ENCODE peak calls at places on chromosome 22, in ten cellular contexts. One of them, this sample, is unnamed.

GRCh38 chr22:30217698-30218565 is 28.6 kb downstream of the LIF start:
- DNase-seq in DND-41: no peak
- DNase-seq in DMS153: no peak
- DNase-seq in activated naive CD8-positive, alpha-beta T cell treated with anti-CD3 and anti-CD28 coated beads for 36 hours: no peak
- DNase-seq in COLO829: no peak
- DNase-seq in T-cell: no peak
- DNase-seq in activated CD8-positive, alpha-beta memory T cell treated with anti-CD3 and anti-CD28 coated beads, Interleukin-2, amount 50 U/mL, for 48 hours: no peak
- DNase-seq in fibroblast of gingiva: peak; percentile 68
- DNase-seq in BE2C: no peak
- DNase-seq in OCI-LY7: no peak
- DNase-seq in this sample: no peak

GRCh38 chr22:20777420-20778177 is 3.7 kb downstream of the SERPIND1 start:
- DNase-seq in DND-41: no peak
- DNase-seq in DMS153: peak; percentile 95
- DNase-seq in activated naive CD8-positive, alpha-beta T cell treated with anti-CD3 and anti-CD28 coated beads for 36 hours: no peak
- DNase-seq in COLO829: no peak
- DNase-seq in T-cell: no peak
- DNase-seq in activated CD8-positive, alpha-beta memory T cell treated with anti-CD3 and anti-CD28 coated beads, Interleukin-2, amount 50 U/mL, for 48 hours: no peak
- DNase-seq in fibroblast of gingiva: peak; percentile 72
- DNase-seq in BE2C: no peak
- DNase-seq in OCI-LY7: no peak
- DNase-seq in this sample: no peak

GRCh38 chr22:23106906-23107367 is 34.9 kb downstream of the RSPH14 start:
- DNase-seq in DND-41: no peak
- DNase-seq in DMS153: peak; percentile 10
- DNase-seq in activated naive CD8-positive, alpha-beta T cell treated with anti-CD3 and anti-CD28 coated beads for 36 hours: no peak
- DNase-seq in COLO829: no peak
- DNase-seq in T-cell: no peak
- DNase-seq in activated CD8-positive, alpha-beta memory T cell treated with anti-CD3 and anti-CD28 coated beads, Interleukin-2, amount 50 U/mL, for 48 hours: no peak
- DNase-seq in fibroblast of gingiva: no peak
- DNase-seq in BE2C: no peak
- DNase-seq in OCI-LY7: no peak
- DNase-seq in this sample: no peak

GRCh38 chr22:23772315-23773246 is at the start of gene MMP11:
- DNase-seq in DND-41: peak; percentile 50
- DNase-seq in DMS153: no peak
- DNase-seq in activated naive CD8-positive, alpha-beta T cell treated with anti-CD3 and anti-CD28 coated beads for 36 hours: peak; percentile 53
- DNase-seq in COLO829: no peak
- DNase-seq in T-cell: peak; percentile 33
- DNase-seq in activated CD8-positive, alpha-beta memory T cell treated with anti-CD3 and anti-CD28 coated beads, Interleukin-2, amount 50 U/mL, for 48 hours: peak; percentile 75
- DNase-seq in fibroblast of gingiva: peak; percentile 30
- DNase-seq in BE2C: peak; percentile 79
- DNase-seq in OCI-LY7: peak; percentile 72
- DNase-seq in this sample: no peak

GRCh38 chr22:21606775-21607174 is 23.0 kb downstream of the YDJC start:
- DNase-seq in DND-41: no peak
- DNase-seq in DMS153: no peak
- DNase-seq in activated naive CD8-positive, alpha-beta T cell treated with anti-CD3 and anti-CD28 coated beads for 36 hours: no peak
- DNase-seq in COLO829: no peak
- DNase-seq in T-cell: no peak
- DNase-seq in activated CD8-positive, alpha-beta memory T cell treated with anti-CD3 and anti-CD28 coated beads, Interleukin-2, amount 50 U/mL, for 48 hours: no peak
- DNase-seq in fibroblast of gingiva: no peak
- DNase-seq in BE2C: no peak
- DNase-seq in OCI-LY7: no peak
- DNase-seq in this sample: no peak

GRCh38 chr22:40609216-40609615 is 27.3 kb downstream of the MRTFA start:
- DNase-seq in DND-41: no peak
- DNase-seq in DMS153: no peak
- DNase-seq in activated naive CD8-positive, alpha-beta T cell treated with anti-CD3 and anti-CD28 coated beads for 36 hours: no peak
- DNase-seq in COLO829: no peak
- DNase-seq in T-cell: no peak
- DNase-seq in activated CD8-positive, alpha-beta memory T cell treated with anti-CD3 and anti-CD28 coated beads, Interleukin-2, amount 50 U/mL, for 48 hours: no peak
- DNase-seq in fibroblast of gingiva: no peak
- DNase-seq in BE2C: no peak
- DNase-seq in OCI-LY7: no peak
- DNase-seq in this sample: no peak

GRCh38 chr22:30201970-30202369 is 44.6 kb downstream of the LIF start:
- DNase-seq in DND-41: no peak
- DNase-seq in DMS153: no peak
- DNase-seq in activated naive CD8-positive, alpha-beta T cell treated with anti-CD3 and anti-CD28 coated beads for 36 hours: no peak
- DNase-seq in COLO829: no peak
- DNase-seq in T-cell: no peak
- DNase-seq in activated CD8-positive, alpha-beta memory T cell treated with anti-CD3 and anti-CD28 coated beads, Interleukin-2, amount 50 U/mL, for 48 hours: no peak
- DNase-seq in fibroblast of gingiva: peak; percentile 53
- DNase-seq in BE2C: no peak
- DNase-seq in OCI-LY7: no peak
- DNase-seq in this sample: no peak

GRCh38 chr22:45638834-45639746 is 32.5 kb upstream of the ATXN10 start:
- DNase-seq in DND-41: no peak
- DNase-seq in DMS153: peak; percentile 67
- DNase-seq in activated naive CD8-positive, alpha-beta T cell treated with anti-CD3 and anti-CD28 coated beads for 36 hours: peak; percentile 21
- DNase-seq in COLO829: no peak
- DNase-seq in T-cell: no peak
- DNase-seq in activated CD8-positive, alpha-beta memory T cell treated with anti-CD3 and anti-CD28 coated beads, Interleukin-2, amount 50 U/mL, for 48 hours: no peak
- DNase-seq in fibroblast of gingiva: peak; percentile 45
- DNase-seq in BE2C: no peak
- DNase-seq in OCI-LY7: no peak
- DNase-seq in this sample: no peak

GRCh38 chr22:50102946-50103345 is 13.1 kb downstream of the MOV10L1 start:
- DNase-seq in DND-41: no peak
- DNase-seq in DMS153: peak; percentile 44
- DNase-seq in activated naive CD8-positive, alpha-beta T cell treated with anti-CD3 and anti-CD28 coated beads for 36 hours: no peak
- DNase-seq in COLO829: peak; percentile 43
- DNase-seq in T-cell: no peak
- DNase-seq in activated CD8-positive, alpha-beta memory T cell treated with anti-CD3 and anti-CD28 coated beads, Interleukin-2, amount 50 U/mL, for 48 hours: no peak
- DNase-seq in fibroblast of gingiva: no peak
- DNase-seq in BE2C: no peak
- DNase-seq in OCI-LY7: peak; percentile 60
- DNase-seq in this sample: no peak

GRCh38 chr22:37258810-37259472 is 14.9 kb upstream of the RAC2 start:
- DNase-seq in DND-41: no peak
- DNase-seq in DMS153: no peak
- DNase-seq in activated naive CD8-positive, alpha-beta T cell treated with anti-CD3 and anti-CD28 coated beads for 36 hours: no peak
- DNase-seq in COLO829: no peak
- DNase-seq in T-cell: no peak
- DNase-seq in activated CD8-positive, alpha-beta memory T cell treated with anti-CD3 and anti-CD28 coated beads, Interleukin-2, amount 50 U/mL, for 48 hours: peak; percentile 49
- DNase-seq in fibroblast of gingiva: no peak
- DNase-seq in BE2C: no peak
- DNase-seq in OCI-LY7: no peak
- DNase-seq in this sample: no peak

GRCh38 chr22:23622634-23623033 is 9.5 kb downstream of the DRICH1 start:
- DNase-seq in DND-41: no peak
- DNase-seq in DMS153: no peak
- DNase-seq in activated naive CD8-positive, alpha-beta T cell treated with anti-CD3 and anti-CD28 coated beads for 36 hours: no peak
- DNase-seq in COLO829: no peak
- DNase-seq in T-cell: no peak
- DNase-seq in activated CD8-positive, alpha-beta memory T cell treated with anti-CD3 and anti-CD28 coated beads, Interleukin-2, amount 50 U/mL, for 48 hours: no peak
- DNase-seq in fibroblast of gingiva: no peak
- DNase-seq in BE2C: no peak
- DNase-seq in OCI-LY7: no peak
- DNase-seq in this sample: no peak

GRCh38 chr22:17823226-17823625 is 49.0 kb upstream of the BID start:
- DNase-seq in DND-41: no peak
- DNase-seq in DMS153: no peak
- DNase-seq in activated naive CD8-positive, alpha-beta T cell treated with anti-CD3 and anti-CD28 coated beads for 36 hours: no peak
- DNase-seq in COLO829: no peak
- DNase-seq in T-cell: no peak
- DNase-seq in activated CD8-positive, alpha-beta memory T cell treated with anti-CD3 and anti-CD28 coated beads, Interleukin-2, amount 50 U/mL, for 48 hours: no peak
- DNase-seq in fibroblast of gingiva: no peak
- DNase-seq in BE2C: no peak
- DNase-seq in OCI-LY7: no peak
- DNase-seq in this sample: no peak

GRCh38 chr22:38124236-38124974 is 13.9 kb upstream of the BAIAP2L2 start:
- DNase-seq in DND-41: peak; percentile 66
- DNase-seq in DMS153: no peak
- DNase-seq in activated naive CD8-positive, alpha-beta T cell treated with anti-CD3 and anti-CD28 coated beads for 36 hours: no peak
- DNase-seq in COLO829: no peak
- DNase-seq in T-cell: no peak
- DNase-seq in activated CD8-positive, alpha-beta memory T cell treated with anti-CD3 and anti-CD28 coated beads, Interleukin-2, amount 50 U/mL, for 48 hours: no peak
- DNase-seq in fibroblast of gingiva: no peak
- DNase-seq in BE2C: no peak
- DNase-seq in OCI-LY7: no peak
- DNase-seq in this sample: peak; percentile 9

GRCh38 chr22:47574551-47574950 is 812.1 kb downstream of the TBC1D22A start:
- DNase-seq in DND-41: no peak
- DNase-seq in DMS153: no peak
- DNase-seq in activated naive CD8-positive, alpha-beta T cell treated with anti-CD3 and anti-CD28 coated beads for 36 hours: no peak
- DNase-seq in COLO829: no peak
- DNase-seq in T-cell: no peak
- DNase-seq in activated CD8-positive, alpha-beta memory T cell treated with anti-CD3 and anti-CD28 coated beads, Interleukin-2, amount 50 U/mL, for 48 hours: peak; percentile 8
- DNase-seq in fibroblast of gingiva: no peak
- DNase-seq in BE2C: no peak
- DNase-seq in OCI-LY7: no peak
- DNase-seq in this sample: no peak

GRCh38 chr22:49789289-49790141 is 38.2 kb downstream of the BRD1 start:
- DNase-seq in DND-41: peak; percentile 20
- DNase-seq in DMS153: no peak
- DNase-seq in activated naive CD8-positive, alpha-beta T cell treated with anti-CD3 and anti-CD28 coated beads for 36 hours: peak; percentile 28
- DNase-seq in COLO829: no peak
- DNase-seq in T-cell: peak; percentile 36
- DNase-seq in activated CD8-positive, alpha-beta memory T cell treated with anti-CD3 and anti-CD28 coated beads, Interleukin-2, amount 50 U/mL, for 48 hours: no peak
- DNase-seq in fibroblast of gingiva: peak; percentile 55
- DNase-seq in BE2C: no peak
- DNase-seq in OCI-LY7: no peak
- DNase-seq in this sample: peak; percentile 62

GRCh38 chr22:22201185-22201924 is 43.2 kb upstream of the VPREB1 start:
- DNase-seq in DND-41: peak; percentile 84
- DNase-seq in DMS153: no peak
- DNase-seq in activated naive CD8-positive, alpha-beta T cell treated with anti-CD3 and anti-CD28 coated beads for 36 hours: peak; percentile 48
- DNase-seq in COLO829: peak; percentile 37
- DNase-seq in T-cell: peak; percentile 28
- DNase-seq in activated CD8-positive, alpha-beta memory T cell treated with anti-CD3 and anti-CD28 coated beads, Interleukin-2, amount 50 U/mL, for 48 hours: no peak
- DNase-seq in fibroblast of gingiva: peak; percentile 10
- DNase-seq in BE2C: peak; percentile 60
- DNase-seq in OCI-LY7: peak; percentile 94
- DNase-seq in this sample: peak; percentile 83

GRCh38 chr22:50674606-50675552 is 2.3 kb downstream of the SHANK3 start:
- DNase-seq in DND-41: no peak
- DNase-seq in DMS153: peak; percentile 56
- DNase-seq in activated naive CD8-positive, alpha-beta T cell treated with anti-CD3 and anti-CD28 coated beads for 36 hours: peak; percentile 26
- DNase-seq in COLO829: no peak
- DNase-seq in T-cell: peak; percentile 21
- DNase-seq in activated CD8-positive, alpha-beta memory T cell treated with anti-CD3 and anti-CD28 coated beads, Interleukin-2, amount 50 U/mL, for 48 hours: no peak
- DNase-seq in fibroblast of gingiva: no peak
- DNase-seq in BE2C: peak; percentile 50
- DNase-seq in OCI-LY7: no peak
- DNase-seq in this sample: no peak

GRCh38 chr22:50001388-50002231 is 11.0 kb downstream of the IL17REL start:
- DNase-seq in DND-41: no peak
- DNase-seq in DMS153: no peak
- DNase-seq in activated naive CD8-positive, alpha-beta T cell treated with anti-CD3 and anti-CD28 coated beads for 36 hours: no peak
- DNase-seq in COLO829: no peak
- DNase-seq in T-cell: no peak
- DNase-seq in activated CD8-positive, alpha-beta memory T cell treated with anti-CD3 and anti-CD28 coated beads, Interleukin-2, amount 50 U/mL, for 48 hours: peak; percentile 52
- DNase-seq in fibroblast of gingiva: no peak
- DNase-seq in BE2C: no peak
- DNase-seq in OCI-LY7: no peak
- DNase-seq in this sample: no peak

GRCh38 chr22:44131989-44132685 is 48.6 kb upstream of the PARVG start:
- DNase-seq in DND-41: no peak
- DNase-seq in DMS153: no peak
- DNase-seq in activated naive CD8-positive, alpha-beta T cell treated with anti-CD3 and anti-CD28 coated beads for 36 hours: no peak
- DNase-seq in COLO829: no peak
- DNase-seq in T-cell: no peak
- DNase-seq in activated CD8-positive, alpha-beta memory T cell treated with anti-CD3 and anti-CD28 coated beads, Interleukin-2, amount 50 U/mL, for 48 hours: no peak
- DNase-seq in fibroblast of gingiva: no peak
- DNase-seq in BE2C: no peak
- DNase-seq in OCI-LY7: no peak
- DNase-seq in this sample: no peak

GRCh38 chr22:35326854-35327562 is 27.3 kb downstream of the TOM1 start:
- DNase-seq in DND-41: no peak
- DNase-seq in DMS153: no peak
- DNase-seq in activated naive CD8-positive, alpha-beta T cell treated with anti-CD3 and anti-CD28 coated beads for 36 hours: no peak
- DNase-seq in COLO829: no peak
- DNase-seq in T-cell: no peak
- DNase-seq in activated CD8-positive, alpha-beta memory T cell treated with anti-CD3 and anti-CD28 coated beads, Interleukin-2, amount 50 U/mL, for 48 hours: no peak
- DNase-seq in fibroblast of gingiva: no peak
- DNase-seq in BE2C: no peak
- DNase-seq in OCI-LY7: no peak
- DNase-seq in this sample: no peak

GRCh38 chr22:24323695-24324094 is 53.1 kb downstream of the SPECC1L start:
- DNase-seq in DND-41: no peak
- DNase-seq in DMS153: no peak
- DNase-seq in activated naive CD8-positive, alpha-beta T cell treated with anti-CD3 and anti-CD28 coated beads for 36 hours: no peak
- DNase-seq in COLO829: no peak
- DNase-seq in T-cell: no peak
- DNase-seq in activated CD8-positive, alpha-beta memory T cell treated with anti-CD3 and anti-CD28 coated beads, Interleukin-2, amount 50 U/mL, for 48 hours: no peak
- DNase-seq in fibroblast of gingiva: no peak
- DNase-seq in BE2C: no peak
- DNase-seq in OCI-LY7: no peak
- DNase-seq in this sample: no peak

GRCh38 chr22:31235076-31235475 is 23.0 kb downstream of the LIMK2 start:
- DNase-seq in DND-41: no peak
- DNase-seq in DMS153: no peak
- DNase-seq in activated naive CD8-positive, alpha-beta T cell treated with anti-CD3 and anti-CD28 coated beads for 36 hours: no peak
- DNase-seq in COLO829: no peak
- DNase-seq in T-cell: no peak
- DNase-seq in activated CD8-positive, alpha-beta memory T cell treated with anti-CD3 and anti-CD28 coated beads, Interleukin-2, amount 50 U/mL, for 48 hours: no peak
- DNase-seq in fibroblast of gingiva: no peak
- DNase-seq in BE2C: no peak
- DNase-seq in OCI-LY7: no peak
- DNase-seq in this sample: no peak

GRCh38 chr22:47127441-47127871 is 365.0 kb downstream of the TBC1D22A start:
- DNase-seq in DND-41: no peak
- DNase-seq in DMS153: no peak
- DNase-seq in activated naive CD8-positive, alpha-beta T cell treated with anti-CD3 and anti-CD28 coated beads for 36 hours: no peak
- DNase-seq in COLO829: no peak
- DNase-seq in T-cell: no peak
- DNase-seq in activated CD8-positive, alpha-beta memory T cell treated with anti-CD3 and anti-CD28 coated beads, Interleukin-2, amount 50 U/mL, for 48 hours: no peak
- DNase-seq in fibroblast of gingiva: no peak
- DNase-seq in BE2C: no peak
- DNase-seq in OCI-LY7: no peak
- DNase-seq in this sample: no peak

GRCh38 chr22:38707984-38708383 is 2.2 kb downstream of the GTPBP1 start:
- DNase-seq in DND-41: no peak
- DNase-seq in DMS153: no peak
- DNase-seq in activated naive CD8-positive, alpha-beta T cell treated with anti-CD3 and anti-CD28 coated beads for 36 hours: no peak
- DNase-seq in COLO829: no peak
- DNase-seq in T-cell: no peak
- DNase-seq in activated CD8-positive, alpha-beta memory T cell treated with anti-CD3 and anti-CD28 coated beads, Interleukin-2, amount 50 U/mL, for 48 hours: no peak
- DNase-seq in fibroblast of gingiva: no peak
- DNase-seq in BE2C: no peak
- DNase-seq in OCI-LY7: no peak
- DNase-seq in this sample: no peak

GRCh38 chr22:43441751-43442150 is 29.9 kb downstream of the MPPED1 start:
- DNase-seq in DND-41: no peak
- DNase-seq in DMS153: no peak
- DNase-seq in activated naive CD8-positive, alpha-beta T cell treated with anti-CD3 and anti-CD28 coated beads for 36 hours: no peak
- DNase-seq in COLO829: no peak
- DNase-seq in T-cell: no peak
- DNase-seq in activated CD8-positive, alpha-beta memory T cell treated with anti-CD3 and anti-CD28 coated beads, Interleukin-2, amount 50 U/mL, for 48 hours: no peak
- DNase-seq in fibroblast of gingiva: no peak
- DNase-seq in BE2C: no peak
- DNase-seq in OCI-LY7: no peak
- DNase-seq in this sample: no peak

GRCh38 chr22:49685116-49685515 is 142.6 kb downstream of the BRD1 start:
- DNase-seq in DND-41: no peak
- DNase-seq in DMS153: no peak
- DNase-seq in activated naive CD8-positive, alpha-beta T cell treated with anti-CD3 and anti-CD28 coated beads for 36 hours: no peak
- DNase-seq in COLO829: no peak
- DNase-seq in T-cell: no peak
- DNase-seq in activated CD8-positive, alpha-beta memory T cell treated with anti-CD3 and anti-CD28 coated beads, Interleukin-2, amount 50 U/mL, for 48 hours: no peak
- DNase-seq in fibroblast of gingiva: no peak
- DNase-seq in BE2C: no peak
- DNase-seq in OCI-LY7: no peak
- DNase-seq in this sample: no peak

GRCh38 chr22:30252411-30253204 is 6.0 kb upstream of the LIF start:
- DNase-seq in DND-41: no peak
- DNase-seq in DMS153: peak; percentile 63
- DNase-seq in activated naive CD8-positive, alpha-beta T cell treated with anti-CD3 and anti-CD28 coated beads for 36 hours: no peak
- DNase-seq in COLO829: no peak
- DNase-seq in T-cell: no peak
- DNase-seq in activated CD8-positive, alpha-beta memory T cell treated with anti-CD3 and anti-CD28 coated beads, Interleukin-2, amount 50 U/mL, for 48 hours: no peak
- DNase-seq in fibroblast of gingiva: no peak
- DNase-seq in BE2C: no peak
- DNase-seq in OCI-LY7: no peak
- DNase-seq in this sample: no peak